ENCODE peak calls at places on chromosomes 4 and X, in eight cellular contexts. I is stimulated activated CD8-positive, alpha-beta memory T cell treated with anti-CD3 and anti-CD28 coated beads, Interleukin-12 subunit alpha, Interleukin-12 subunit beta, amount 100 ng/mL, for 1 hour; A is psoas muscle; J is H9; C is HuH-7.5; B is nephron progenitor cell; Q is HT1080; U is fibroblast of the aortic adventitia. T is an unnamed sample.

GRCh38 chr4:38857354-38858096 is 908 bp upstream of the TLR6 start:
- DNase-seq in I (no peak), A (peak; percentile 52), J (no peak), C (no peak), B (no peak), Q (peak; percentile 94), U (peak; percentile 86), T (peak; percentile 93)

GRCh38 chr4:48546336-48546735 is 56.3 kb downstream of the ZAR1 start:
- DNase-seq in I (no peak), A (no peak), J (no peak), C (no peak), B (peak; percentile 35), Q (peak; percentile 25), U (peak; percentile 60), T (peak; percentile 64)

GRCh38 chrX:113741744-113742143 is 842.1 kb upstream of the HTR2C start:
- DNase-seq in I (no peak), A (no peak), J (no peak), C (no peak), B (peak; percentile 20), Q (peak; percentile 33), U (peak; percentile 7), T (peak; percentile 29)

GRCh38 chrX:63128509-63128908 is 222.6 kb downstream of the SPIN4 start:
- DNase-seq in I (no peak), A (no peak), J (no peak), C (no peak), B (peak; percentile 1), Q (peak; percentile 0), U (peak; percentile 1), T (no peak)

GRCh38 chr4:111689731-111690130 is 455.5 kb upstream of the FAM241A start:
- DNase-seq in I (no peak), A (no peak), J (no peak), C (no peak), B (no peak), Q (peak; percentile 70), U (peak; percentile 8), T (no peak)

GRCh38 chrX:56281789-56282188 is 49.6 kb downstream of the KLF8 start:
- DNase-seq in I (no peak), A (no peak), J (no peak), C (no peak), B (no peak), Q (peak; percentile 0), U (peak; percentile 38), T (no peak)

GRCh38 chr4:89307446-89308160 is at the start of gene GPRIN3:
- DNase-seq in I (peak; percentile 27), A (peak; percentile 63), J (peak; percentile 79), C (peak; percentile 21), B (peak; percentile 80), Q (no peak), U (no peak), T (peak; percentile 42)

GRCh38 chr4:25107827-25108516 is 52.3 kb downstream of the SEPSECS start:
- DNase-seq in I (no peak), A (no peak), J (peak; percentile 14), C (no peak), B (no peak), Q (no peak), U (no peak), T (no peak)

GRCh38 chr4:182280439-182281111 is 37.4 kb downstream of the TENM3 start:
- DNase-seq in I (no peak), A (no peak), J (no peak), C (no peak), B (no peak), Q (peak; percentile 42), U (peak; percentile 55), T (peak; percentile 88)